ENCODE peak calls at places on chromosomes 11 and 22, in eight cellular contexts. M, Q, O, G, E, J, S and Z are unnamed samples. For H3K36me3, the result is how much of the 10 kb centered on the place peaks cover.

GRCh38 chr11:116078101-116078561 is 573.9 kb upstream of the CADM1 start:
- DNase-seq in M (no peak), Q (no peak), O (peak), G (no peak), E (peak), J (no peak), S (peak), Z (no peak)

GRCh38 chr11:119793335-119793984 is 64.5 kb upstream of the NECTIN1 start:
- DNase-seq in M (no peak), Q (no peak), O (no peak), G (no peak), E (peak), J (no peak), S (peak), Z (no peak)

GRCh38 chr22:35383679-35384071 is 2.8 kb downstream of the HMOX1 start:
- DNase-seq in M (no peak), Q (no peak), O (no peak), G (no peak), E (no peak), J (no peak), S (no peak), Z (no peak)

GRCh38 chr22:24184057-24184798 is 2.9 kb downstream of the SUSD2 start:
- DNase-seq in M (no peak), Q (no peak), O (peak), G (no peak), E (no peak), J (no peak), S (no peak), Z (no peak)

GRCh38 chr11:59559886-59560285 is 48.5 kb downstream of the OR4D9 start:
- DNase-seq in M (no peak), Q (no peak), O (peak), G (no peak), E (no peak), J (no peak), S (peak), Z (no peak)

GRCh38 chr22:50705219-50705691 is 32.6 kb downstream of the SHANK3 start:
- DNase-seq in M (peak), Q (peak), O (peak), G (peak), E (peak), J (no peak), S (no peak), Z (peak)

GRCh38 chr11:77882396-77882795 is 61.5 kb downstream of the AAMDC start:
- DNase-seq in M (no peak), Q (no peak), O (no peak), G (no peak), E (peak), J (no peak), S (no peak), Z (no peak)

GRCh38 chr11:123188508-123189165 is 6.4 kb downstream of the CLMP start:
- DNase-seq in M (no peak), Q (no peak), O (no peak), G (peak), E (peak), J (no peak), S (no peak), Z (peak)

GRCh38 chr11:95364324-95365295 is 133.6 kb upstream of the SESN3 start:
- DNase-seq in M (no peak), Q (no peak), O (peak), G (no peak), E (peak), J (no peak), S (no peak), Z (peak)

GRCh38 chr11:3046641-3047040 is 10.6 kb downstream of the CARS1 start:
- DNase-seq in M (no peak), Q (no peak), O (no peak), G (no peak), E (peak), J (no peak), S (no peak), Z (no peak)

GRCh38 chr22:44025171-44026065 is 1.3 kb downstream of the PARVB start:
- DNase-seq in M (no peak), Q (peak), O (no peak), G (peak), E (no peak), J (peak), S (no peak), Z (no peak)

GRCh38 chr22:21657361-21658118 is 8.3 kb upstream of the PPIL2 start:
- DNase-seq in M (peak), Q (peak), O (peak), G (peak), E (peak), J (peak), S (peak), Z (no peak)

GRCh38 chr11:34523053-34523452 is 9.5 kb upstream of the ELF5 start:
- DNase-seq in M (no peak), Q (no peak), O (peak), G (no peak), E (no peak), J (no peak), S (peak), Z (no peak)

GRCh38 chr11:31818874-31819331 is 7.8 kb upstream of the PAX6 start:
- DNase-seq in M (no peak), Q (no peak), O (peak), G (no peak), E (no peak), J (no peak), S (no peak), Z (no peak)

DNA sequence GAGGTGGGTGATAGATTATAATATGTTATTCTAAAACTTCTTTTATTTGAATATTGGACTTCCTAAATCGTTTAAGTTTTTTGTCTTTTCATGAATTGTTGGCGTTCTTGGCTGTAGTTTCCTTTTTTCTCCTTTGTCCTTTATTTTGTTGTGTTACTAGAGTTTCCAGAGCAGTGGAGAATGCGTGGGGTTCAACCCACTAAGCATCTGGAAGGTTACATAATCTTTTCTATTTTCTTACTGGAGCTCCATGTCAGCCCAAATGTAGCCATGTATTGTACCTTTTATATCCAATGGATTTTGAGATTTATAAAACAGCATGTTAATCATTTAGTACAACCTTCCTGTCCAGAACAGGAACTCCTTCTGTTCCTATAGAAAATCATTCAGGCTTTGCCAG is 63.2 kb downstream of the PPP6R3 start:
- DNase-seq in M (no peak), Q (no peak), O (no peak), G (no peak), E (no peak), J (no peak), S (no peak), Z (no peak)
- H3K4me3 ChIP-seq in M (no peak), Q (no peak), O (no peak), G (no peak), E (no peak), J (no peak), S (no peak), Z (no peak)

GRCh38 chr11:4203603-4204360 is 109.2 kb downstream of the RRM1 start:
- DNase-seq in M (no peak), Q (no peak), O (no peak), G (no peak), E (no peak), J (no peak), S (no peak), Z (no peak)
- TF ChIP-seq CTCF in M (no peak), Q (peak), O (no peak), G (no peak), E (no peak), J (no peak), S (peak), Z (no peak)

DNA sequence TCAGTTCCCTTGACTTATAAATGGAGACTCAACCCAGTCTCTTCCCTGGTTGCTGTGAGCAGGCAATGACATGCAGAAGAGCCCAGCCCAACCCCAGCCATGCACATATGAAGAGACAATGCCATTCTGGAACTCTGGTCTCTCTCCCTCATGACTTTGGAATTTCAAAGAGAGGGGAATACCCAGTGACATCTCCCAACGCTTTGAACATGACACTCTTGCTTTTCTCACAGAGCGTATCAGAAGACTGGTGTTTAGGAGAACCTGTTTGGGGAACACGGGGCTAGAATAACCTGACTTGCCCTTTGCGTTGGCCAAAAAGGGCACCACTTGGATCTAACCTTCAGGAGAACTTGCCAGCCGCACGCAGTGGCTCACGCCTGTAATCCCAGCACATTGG is 12.9 kb downstream of the RANGAP1 start:
- DNase-seq in M (no peak), Q (no peak), O (no peak), G (no peak), E (no peak), J (no peak), S (no peak), Z (no peak)
- H3K36me3 ChIP-seq in M (half or more), Q (under half), O (under half), G (under half), E (under half), J (half or more), S (half or more), Z (under half)

GRCh38 chr22:20438678-20439492 is 1.3 kb upstream of the SCARF2 start:
- DNase-seq in M (no peak), Q (no peak), O (peak), G (no peak), E (no peak), J (peak), S (peak), Z (no peak)
- H3K4me3 ChIP-seq in M (no peak), Q (peak), O (peak), G (no peak), E (peak), J (peak), S (no peak), Z (no peak)